ENCODE peak calls at places on chromosomes 5 and 9, in four cellular contexts. S is H1, G is HepG2, F is GM12878. K is an unnamed sample.

GRCh38 chr5:142984525-142984924 is 214.3 kb downstream of the ARHGAP26 start:
- DNase-seq in F (no peak), G (no peak), S (no peak), K (no peak)

GRCh38 chr9:91392435-91392834 is 30.7 kb upstream of the AUH start:
- DNase-seq in S (no peak), F (no peak), G (no peak), K (no peak)

GRCh38 chr5:57215629-57216195 is 41.9 kb downstream of the GPBP1 start:
- DNase-seq in S (no peak), F (no peak), G (no peak), K (no peak)

GRCh38 chr9:20395671-20396070 is 226.6 kb downstream of the MLLT3 start:
- DNase-seq in G (no peak), F (no peak), S (no peak), K (no peak)

GRCh38 chr9:84917366-84918063 is 248.0 kb downstream of the NTRK2 start:
- DNase-seq in G (no peak), S (no peak), F (no peak), K (no peak)

GRCh38 chr5:178940569-178941360 is at the start of gene ZNF454:
- DNase-seq in F (no peak), S (peak; percentile 48), G (no peak), K (no peak)

GRCh38 chr5:121630402-121630801 is 221.3 kb upstream of the FTMT start:
- DNase-seq in S (no peak), G (peak; percentile 18), F (no peak), K (no peak)

GRCh38 chr5:980941-981340 is 27.7 kb upstream of the NKD2 start:
- DNase-seq in S (no peak), G (no peak), F (no peak), K (no peak)

GRCh38 chr5:72988769-72989168 is 32.9 kb downstream of the FCHO2 start:
- DNase-seq in F (no peak), G (no peak), S (no peak), K (no peak)

GRCh38 chr5:55720188-55720703 is 8.1 kb upstream of the SLC38A9 start:
- DNase-seq in S (no peak), G (no peak), F (no peak), K (no peak)

GRCh38 chr9:72718503-72718902 is 197.1 kb downstream of the TMC1 start:
- DNase-seq in F (no peak), S (peak; percentile 59), G (no peak), K (no peak)

GRCh38 chr9:129150122-129150521 is 27.9 kb downstream of the IER5L start:
- DNase-seq in F (no peak), G (no peak), S (no peak), K (no peak)

GRCh38 chr9:100285080-100285479 is 67.7 kb downstream of the TEX10 start:
- DNase-seq in S (no peak), G (no peak), F (no peak), K (no peak)

GRCh38 chr9:85142461-85143401 is 473.2 kb downstream of the NTRK2 start:
- DNase-seq in F (peak; percentile 16), S (no peak), G (peak; percentile 7), K (peak; percentile 5)

GRCh38 chr5:141753971-141754713 is 72.1 kb upstream of the ARAP3 start:
- DNase-seq in F (no peak), G (no peak), S (peak; percentile 82), K (peak; percentile 57)

GRCh38 chr9:26527931-26528330 is 364.7 kb downstream of the CAAP1 start:
- DNase-seq in F (no peak), G (no peak), S (no peak), K (no peak)

GRCh38 chr5:38509185-38509584 is 47.3 kb downstream of the LIFR start:
- DNase-seq in F (no peak), S (no peak), G (no peak), K (no peak)
- TF ChIP-seq BRCA1 in F (no peak), S (no peak), G (no peak), K (no peak)

GRCh38 chr5:127562252-127562651 is 44.8 kb downstream of the PRRC1 start:
- DNase-seq in S (no peak), G (peak; percentile 16), F (no peak), K (no peak)

GRCh38 chr5:127565586-127566270 is 48.3 kb downstream of the PRRC1 start:
- DNase-seq in S (no peak), G (no peak), F (no peak), K (no peak)

GRCh38 chr5:127561254-127561653 is 43.8 kb downstream of the PRRC1 start:
- DNase-seq in G (no peak), S (no peak), F (no peak), K (no peak)

GRCh38 chr5:127563133-127563532 is 45.7 kb downstream of the PRRC1 start:
- DNase-seq in S (no peak), G (no peak), F (no peak), K (no peak)

DNA sequence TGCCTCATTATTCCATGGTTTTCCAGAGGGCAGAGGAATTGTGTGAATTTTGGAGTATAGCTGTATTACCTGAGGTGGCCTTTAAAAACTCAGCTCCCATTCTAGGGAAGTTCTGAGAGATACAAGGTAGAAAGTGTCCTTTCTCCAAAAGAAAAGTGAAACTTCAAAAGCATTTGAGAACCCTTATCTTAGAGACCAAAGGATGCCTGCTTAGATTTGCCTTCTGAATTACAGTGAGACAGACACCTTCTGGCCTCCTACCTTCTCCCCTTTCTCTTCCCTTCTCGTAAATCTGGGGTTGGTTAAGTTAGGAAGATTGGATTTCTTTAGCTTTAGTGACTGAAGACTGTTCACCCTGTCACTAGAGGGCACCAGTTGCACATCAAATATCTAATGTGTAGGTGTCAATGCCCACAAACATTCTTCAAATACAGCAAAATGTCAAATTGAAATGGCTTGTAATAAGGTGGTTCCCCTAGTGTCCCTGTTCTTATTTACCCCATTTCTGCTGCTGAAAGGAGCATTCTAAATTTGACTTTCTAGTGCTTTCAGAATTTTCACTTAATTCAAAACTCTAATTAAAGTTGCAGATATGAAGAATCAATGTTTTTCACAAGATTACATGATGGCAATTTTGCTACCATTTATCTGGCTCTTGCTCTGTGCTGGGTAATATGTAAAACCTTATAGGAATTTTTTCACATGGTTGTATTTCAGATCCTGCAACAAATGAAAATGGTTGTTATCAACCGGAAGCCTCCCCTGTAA is 46.7 kb downstream of the PRRC1 start:
- DNase-seq in G (peak; percentile 57), S (no peak), F (no peak), K (peak; percentile 72)
- TF ChIP-seq BRCA1 in G (no peak), S (no peak), F (no peak), K (no peak)

DNA sequence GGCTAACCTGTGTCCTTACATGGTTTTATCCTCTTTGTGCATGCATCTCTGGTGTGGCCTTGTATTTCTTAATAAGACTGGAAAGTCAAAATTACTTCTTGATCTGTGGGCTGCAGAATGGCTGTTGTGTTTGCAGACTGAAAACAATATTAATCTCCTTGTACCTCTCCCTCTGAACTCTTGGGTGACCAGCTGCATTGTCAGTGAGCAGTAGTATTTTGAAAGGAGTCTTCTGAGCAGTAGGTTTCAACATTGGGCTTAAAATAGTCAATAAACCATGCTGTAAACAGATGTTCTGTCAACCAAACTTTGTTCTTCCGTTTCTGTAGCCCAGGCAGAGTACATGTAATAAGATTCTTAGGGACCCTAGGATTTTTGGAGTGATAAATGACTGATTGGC is 26.7 kb upstream of the NIM1K start:
- DNase-seq in S (no peak), G (no peak), F (no peak), K (no peak)
- TF ChIP-seq BRCA1 in S (no peak), G (no peak), F (no peak), K (no peak)

GRCh38 chr9:110069326-110070248 is 138.4 kb downstream of the C9orf152 start:
- DNase-seq in S (no peak), F (no peak), G (no peak), K (no peak)

GRCh38 chr9:110066929-110067716 is 140.8 kb downstream of the C9orf152 start:
- DNase-seq in G (no peak), S (no peak), F (no peak), K (no peak)

GRCh38 chr9:110064721-110065252 is 143.2 kb downstream of the C9orf152 start:
- DNase-seq in G (no peak), F (no peak), S (no peak), K (no peak)

GRCh38 chr9:110068212-110068611 is 139.7 kb downstream of the C9orf152 start:
- DNase-seq in S (no peak), G (no peak), F (no peak), K (no peak)

DNA sequence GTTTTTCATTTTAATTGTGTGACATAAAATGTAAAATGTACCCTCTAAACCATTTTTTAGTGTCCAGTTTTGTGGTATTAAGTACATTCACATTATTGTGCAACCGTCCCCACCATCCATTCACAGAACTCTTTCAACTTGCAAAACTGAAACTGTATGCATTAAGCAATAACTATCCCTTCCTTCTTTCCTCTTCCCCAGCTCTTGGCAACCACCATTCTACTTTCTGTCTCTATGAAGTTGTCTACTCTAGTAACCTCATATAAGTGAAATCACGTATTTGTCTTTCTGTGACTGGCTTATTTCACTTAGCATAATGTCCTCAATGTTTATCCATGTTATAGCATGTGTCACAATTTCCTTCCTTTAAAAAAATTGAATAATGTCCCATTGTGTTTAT is 142.4 kb downstream of the C9orf152 start:
- DNase-seq in S (no peak), G (no peak), F (no peak), K (no peak)
- TF ChIP-seq BRCA1 in S (no peak), G (no peak), F (no peak), K (no peak)

K was measured in K562.